ENCODE peak calls at places on chromosomes 11 and 22, in ten cellular contexts. W is left lung; L is activated CD8-positive, alpha-beta memory T cell treated with anti-CD3 and anti-CD28 coated beads, Interleukin-2, amount 50 U/mL, for 48 hours; S is stimulated activated CD4-positive, alpha-beta T cell treated with anti-CD3 and anti-CD28 coated beads, Interleukin-4, amount 100 ng/mL, for 24 hours; R is HT1080; M is pons; T is endodermal cell; Z is EL; O is body of pancreas; U is psoas muscle. D is an unnamed sample.

GRCh38 chr11:117421041-117421440 is 93.4 kb downstream of the CEP164 start:
- DNase-seq in W (peak), L (no peak), S (no peak), R (peak), M (no peak), T (no peak), Z (no peak), O (no peak), U (no peak), D (no peak)

GRCh38 chr11:86660011-86660595 is 12.3 kb downstream of the ME3 start:
- DNase-seq in W (no peak), L (no peak), S (no peak), R (peak), M (no peak), T (no peak), Z (peak), O (no peak), U (no peak), D (no peak)

GRCh38 chr22:20315337-20316216 is 4.3 kb downstream of the DGCR6L start:
- DNase-seq in W (no peak), L (peak), S (peak), R (no peak), M (no peak), T (peak), Z (no peak), O (no peak), U (no peak), D (no peak)

GRCh38 chr11:119112314-119113020 is 5.3 kb downstream of the C2CD2L start:
- DNase-seq in W (no peak), L (no peak), S (no peak), R (no peak), M (no peak), T (no peak), Z (no peak), O (no peak), U (no peak), D (no peak)

GRCh38 chr11:45743556-45744468 is 61.1 kb upstream of the SLC35C1 start:
- DNase-seq in W (no peak), L (no peak), S (no peak), R (no peak), M (no peak), T (no peak), Z (no peak), O (no peak), U (no peak), D (no peak)

GRCh38 chr11:123580557-123581275 is 73.7 kb downstream of the SCN3B start:
- DNase-seq in W (peak), L (peak), S (peak), R (peak), M (no peak), T (peak), Z (peak), O (peak), U (peak), D (peak)

GRCh38 chr22:38412435-38413084 is 42.4 kb downstream of the KCNJ4 start:
- DNase-seq in W (no peak), L (peak), S (peak), R (no peak), M (no peak), T (peak), Z (no peak), O (peak), U (no peak), D (no peak)

GRCh38 chr22:36871669-36872081 is 10.9 kb downstream of the NCF4 start:
- DNase-seq in W (no peak), L (no peak), S (no peak), R (peak), M (no peak), T (peak), Z (peak), O (no peak), U (no peak), D (no peak)

GRCh38 chr11:43933608-43934358 is 8.7 kb upstream of the C11orf96 start:
- DNase-seq in W (no peak), L (no peak), S (no peak), R (peak), M (no peak), T (no peak), Z (no peak), O (no peak), U (peak), D (no peak)

GRCh38 chr22:26429458-26430238 is 588 bp downstream of the ASPHD2 start:
- DNase-seq in W (no peak), L (no peak), S (no peak), R (no peak), M (no peak), T (no peak), Z (no peak), O (no peak), U (no peak), D (no peak)

GRCh38 chr22:43151251-43152000 is at the start of gene TSPO:
- DNase-seq in W (peak), L (peak), S (peak), R (peak), M (peak), T (peak), Z (peak), O (peak), U (peak), D (peak)

GRCh38 chr11:14409891-14410290 is 50.9 kb upstream of the RRAS2 start:
- DNase-seq in W (no peak), L (no peak), S (no peak), R (peak), M (no peak), T (peak), Z (no peak), O (no peak), U (no peak), D (no peak)

GRCh38 chr11:113778111-113778910 is 1.3 kb upstream of the CLDN25 start:
- DNase-seq in W (no peak), L (no peak), S (no peak), R (peak), M (peak), T (no peak), Z (peak), O (peak), U (peak), D (no peak)

GRCh38 chr11:130179396-130180306 is 20.1 kb downstream of the ST14 start:
- DNase-seq in W (peak), L (no peak), S (no peak), R (no peak), M (no peak), T (no peak), Z (no peak), O (peak), U (no peak), D (no peak)

GRCh38 chr11:129620705-129621104 is 194.9 kb upstream of the TMEM45B start:
- DNase-seq in W (peak), L (no peak), S (no peak), R (peak), M (no peak), T (no peak), Z (no peak), O (no peak), U (no peak), D (no peak)

GRCh38 chr11:134956461-134957209 is 544.6 kb upstream of the B3GAT1 start:
- DNase-seq in W (no peak), L (no peak), S (no peak), R (no peak), M (no peak), T (no peak), Z (no peak), O (no peak), U (no peak), D (no peak)

GRCh38 chr11:124867700-124868099 is 2.5 kb downstream of the ROBO3 start:
- DNase-seq in W (no peak), L (no peak), S (no peak), R (no peak), M (no peak), T (peak), Z (peak), O (no peak), U (no peak), D (no peak)

GRCh38 chr11:2137202-2138071 is 1.8 kb downstream of the IGF2 start:
- DNase-seq in W (no peak), L (no peak), S (no peak), R (no peak), M (no peak), T (peak), Z (peak), O (peak), U (peak), D (no peak)

GRCh38 chr11:15629690-15630321 is 515.1 kb downstream of the INSC start:
- DNase-seq in W (no peak), L (no peak), S (no peak), R (no peak), M (no peak), T (peak), Z (no peak), O (peak), U (no peak), D (no peak)

GRCh38 chr11:103892603-103893002 is 143.8 kb upstream of the DDI1 start:
- DNase-seq in W (no peak), L (no peak), S (no peak), R (peak), M (no peak), T (peak), Z (peak), O (no peak), U (no peak), D (no peak)

GRCh38 chr11:68832476-68833176 is 9.1 kb downstream of the CPT1A start:
- DNase-seq in W (no peak), L (no peak), S (no peak), R (no peak), M (no peak), T (peak), Z (no peak), O (peak), U (no peak), D (no peak)

GRCh38 chr11:44694443-44694842 is 32.3 kb upstream of the TSPAN18 start:
- DNase-seq in W (no peak), L (no peak), S (no peak), R (no peak), M (no peak), T (no peak), Z (no peak), O (no peak), U (no peak), D (no peak)

GRCh38 chr11:104944080-104944479 is 24.3 kb downstream of the CASP4 start:
- DNase-seq in W (no peak), L (no peak), S (no peak), R (no peak), M (no peak), T (no peak), Z (no peak), O (no peak), U (no peak), D (no peak)

GRCh38 chr11:59186130-59186594 is 14.2 kb downstream of the DTX4 start:
- DNase-seq in W (peak), L (peak), S (peak), R (peak), M (no peak), T (peak), Z (peak), O (peak), U (no peak), D (no peak)

D was measured in CMK.